ENCODE peak calls at places on chromosomes 7 and 10, in seven cellular contexts. M is HCT116, H is keratinocyte, E is NT2/D1, Z is PC-3, O is astrocyte, S is fibroblast of lung. K is an unnamed sample.

GRCh38 chr7:29523728-29524127 is 39.9 kb upstream of the PRR15 start:
- DNase-seq in E (no peak), S (no peak), M (no peak), H (no peak), O (no peak), Z (no peak), K (no peak)

GRCh38 chr10:68594405-68594804 is 34.3 kb downstream of the TET1 start:
- DNase-seq in M (peak), E (no peak), O (peak), Z (peak), S (peak), H (no peak), K (peak)

GRCh38 chr10:480928-481551 is 208.4 kb downstream of the DIP2C start:
- DNase-seq in Z (no peak), E (no peak), O (no peak), M (no peak), H (no peak), S (no peak), K (no peak)

GRCh38 chr7:158818325-158819213 is 10.7 kb downstream of the ESYT2 start:
- DNase-seq in H (peak), M (peak), S (peak), E (peak), O (peak), Z (peak), K (peak)

GRCh38 chr7:158802535-158803199 is 26.6 kb downstream of the ESYT2 start:
- DNase-seq in Z (peak), O (peak), M (no peak), S (peak), E (no peak), H (peak), K (peak)

GRCh38 chr7:112168915-112169314 is 37.3 kb downstream of the DOCK4 start:
- DNase-seq in S (no peak), E (no peak), H (no peak), Z (no peak), O (no peak), M (no peak), K (no peak)

GRCh38 chr10:69901022-69901421 is 99.3 kb downstream of the COL13A1 start:
- DNase-seq in Z (no peak), S (no peak), E (no peak), H (no peak), M (no peak), O (no peak), K (no peak)

GRCh38 chr10:847868-848267 is 83.6 kb downstream of the LARP4B start:
- DNase-seq in M (no peak), S (no peak), Z (no peak), H (no peak), E (no peak), O (no peak), K (no peak)

GRCh38 chr7:70060298-70061068 is 462.2 kb downstream of the AUTS2 start:
- DNase-seq in M (no peak), S (no peak), H (no peak), O (no peak), E (no peak), Z (no peak), K (no peak)

GRCh38 chr10:43208147-43209063 is 58.5 kb downstream of the RASGEF1A start:
- DNase-seq in S (no peak), H (no peak), M (no peak), O (no peak), E (no peak), Z (no peak), K (no peak)

GRCh38 chr10:43209064-43209455 is 57.8 kb downstream of the RASGEF1A start:
- DNase-seq in Z (no peak), E (no peak), S (no peak), H (no peak), M (no peak), O (no peak), K (no peak)

GRCh38 chr10:43210556-43210955 is 56.3 kb downstream of the RASGEF1A start:
- DNase-seq in H (no peak), M (no peak), O (no peak), Z (no peak), E (no peak), S (no peak), K (no peak)

GRCh38 chr10:43211030-43211429 is 55.8 kb downstream of the RASGEF1A start:
- DNase-seq in E (no peak), S (peak), O (peak), Z (peak), H (no peak), M (no peak), K (peak)

DNA sequence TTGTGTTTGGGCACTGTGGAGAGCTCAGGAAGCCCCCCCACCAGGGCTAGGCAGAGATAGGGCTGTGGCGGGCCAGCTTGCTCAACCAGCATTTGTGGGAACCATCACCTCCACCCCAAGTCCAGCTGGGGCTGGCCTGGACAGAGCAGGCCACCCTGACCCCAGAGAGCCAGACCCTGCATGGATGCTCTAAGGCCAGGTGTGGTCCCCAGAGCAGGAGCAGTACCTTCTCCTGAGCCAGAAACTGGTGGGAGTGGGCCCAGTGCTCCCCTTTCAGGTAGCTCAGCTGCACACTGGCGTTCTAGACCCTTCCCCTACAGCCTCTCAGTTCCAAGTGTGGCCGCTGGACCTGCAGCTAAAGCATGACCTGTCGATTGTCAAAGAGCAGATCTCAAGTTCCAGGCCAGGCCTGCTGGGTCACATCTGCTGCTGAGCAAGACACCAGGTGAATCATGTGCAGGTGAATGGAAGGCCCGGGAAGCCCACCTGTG is 57.2 kb downstream of the RASGEF1A start:
- DNase-seq in M (no peak), E (no peak), H (no peak), S (no peak), Z (no peak), O (no peak), K (no peak)
- H3K9ac ChIP-seq in M (no peak), E (no peak), H (no peak), S (no peak), Z (no peak), O (no peak), K (no peak)

GRCh38 chr7:105680505-105681187 is 99.4 kb upstream of the EFCAB10 start:
- DNase-seq in Z (no peak), O (no peak), S (no peak), E (no peak), M (no peak), H (no peak), K (no peak)

GRCh38 chr7:105675873-105676484 is 94.7 kb upstream of the EFCAB10 start:
- DNase-seq in O (no peak), Z (no peak), H (no peak), S (no peak), E (no peak), M (no peak), K (no peak)

GRCh38 chr7:105677395-105677701 is 96.1 kb upstream of the EFCAB10 start:
- DNase-seq in M (no peak), Z (no peak), S (no peak), O (no peak), H (no peak), E (no peak), K (no peak)

GRCh38 chr7:105677803-105678583 is 96.7 kb upstream of the EFCAB10 start:
- DNase-seq in H (no peak), Z (no peak), S (no peak), O (no peak), E (no peak), M (no peak), K (peak)

DNA sequence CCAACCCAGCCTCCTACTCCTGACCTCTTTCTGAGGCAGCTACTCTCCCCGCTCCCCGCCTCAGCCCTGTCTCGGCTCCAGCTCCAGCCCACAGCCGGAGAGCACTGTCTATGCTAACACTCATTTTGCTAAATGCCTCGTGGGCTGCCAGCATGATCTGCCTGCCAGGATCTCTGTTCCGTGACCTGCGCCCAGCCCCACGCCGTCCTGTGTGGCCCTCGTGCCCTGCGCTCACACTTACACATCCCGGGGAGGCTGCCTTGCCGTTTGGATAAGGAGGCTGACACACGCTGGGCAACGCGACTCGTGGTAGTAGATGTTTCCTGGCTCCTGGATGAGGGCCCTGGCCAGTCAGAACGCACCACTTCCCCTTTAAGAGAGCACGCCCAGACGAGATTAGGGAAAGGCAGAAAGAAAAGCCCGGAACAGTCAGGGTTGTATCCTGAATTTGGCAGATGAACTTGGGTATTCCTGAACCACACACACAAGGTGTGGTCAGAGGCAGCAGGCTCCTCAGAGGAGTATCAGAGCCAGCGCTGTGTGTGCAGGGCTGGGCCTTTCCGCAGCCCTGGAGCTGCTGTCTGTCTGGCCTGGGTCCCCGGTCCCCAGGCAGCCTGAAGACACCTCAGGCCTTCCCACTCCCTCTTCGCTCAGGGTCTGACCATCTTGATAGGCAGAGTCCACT is 97.7 kb upstream of the EFCAB10 start:
- DNase-seq in S (peak), H (peak), Z (peak), E (no peak), M (no peak), O (no peak), K (peak)
- H3K9ac ChIP-seq in S (peak), H (peak), Z (peak), E (no peak), M (no peak), O (no peak), K (peak)

DNA sequence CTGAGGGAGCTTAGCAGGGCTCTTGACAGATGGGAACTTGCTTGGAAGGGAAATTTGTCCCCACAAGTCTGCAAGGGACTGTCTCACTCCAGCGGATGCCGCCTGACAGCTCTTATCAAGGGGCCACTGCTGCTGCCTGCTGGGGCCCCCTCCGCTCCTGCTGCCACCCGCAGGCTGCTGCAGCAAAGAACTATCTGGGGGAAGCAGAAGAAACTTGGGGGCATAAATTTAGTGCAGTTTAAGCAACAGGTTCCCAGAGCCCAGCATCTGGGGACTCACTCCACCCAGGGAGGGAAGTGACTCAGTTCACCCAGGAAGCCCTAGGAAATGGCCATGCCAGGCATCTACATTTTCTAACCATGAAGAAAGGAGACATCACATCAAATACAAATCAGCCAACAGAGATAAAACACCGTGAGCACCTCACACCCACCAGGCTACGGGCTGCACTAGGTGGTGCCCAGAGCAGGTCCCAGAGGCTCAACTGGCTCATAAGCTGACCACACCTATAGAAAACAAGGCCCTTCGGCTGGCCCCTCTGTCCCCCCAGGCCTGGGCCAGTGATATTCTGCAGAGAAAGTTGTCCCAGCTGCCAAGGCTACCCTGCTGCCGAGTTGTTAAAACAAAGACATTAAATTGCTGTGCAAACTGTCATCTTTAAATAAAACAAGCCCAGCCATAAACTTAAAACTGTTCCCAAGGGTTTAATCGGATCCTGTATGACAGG is 3.7 kb downstream of the RGS10 start:
- DNase-seq in E (no peak), O (no peak), H (no peak), M (no peak), S (no peak), Z (peak), K (peak)
- H3K9ac ChIP-seq in E (no peak), O (peak), H (peak), M (no peak), S (no peak), Z (peak), K (no peak)

GRCh38 chr7:135168001-135168400 is 2.5 kb downstream of the CYREN start:
- DNase-seq in O (no peak), M (no peak), H (no peak), Z (no peak), S (no peak), E (no peak), K (peak)

GRCh38 chr7:135164357-135165021 is 6.0 kb downstream of the CYREN start:
- DNase-seq in H (no peak), E (no peak), Z (no peak), O (no peak), S (no peak), M (no peak), K (peak)

GRCh38 chr7:135167360-135167759 is 3.1 kb downstream of the CYREN start:
- DNase-seq in O (no peak), E (no peak), H (no peak), S (no peak), Z (no peak), M (no peak), K (no peak)

GRCh38 chr7:135165862-135166261 is 4.6 kb downstream of the CYREN start:
- DNase-seq in E (no peak), M (no peak), O (no peak), H (no peak), Z (no peak), S (no peak), K (no peak)

DNA sequence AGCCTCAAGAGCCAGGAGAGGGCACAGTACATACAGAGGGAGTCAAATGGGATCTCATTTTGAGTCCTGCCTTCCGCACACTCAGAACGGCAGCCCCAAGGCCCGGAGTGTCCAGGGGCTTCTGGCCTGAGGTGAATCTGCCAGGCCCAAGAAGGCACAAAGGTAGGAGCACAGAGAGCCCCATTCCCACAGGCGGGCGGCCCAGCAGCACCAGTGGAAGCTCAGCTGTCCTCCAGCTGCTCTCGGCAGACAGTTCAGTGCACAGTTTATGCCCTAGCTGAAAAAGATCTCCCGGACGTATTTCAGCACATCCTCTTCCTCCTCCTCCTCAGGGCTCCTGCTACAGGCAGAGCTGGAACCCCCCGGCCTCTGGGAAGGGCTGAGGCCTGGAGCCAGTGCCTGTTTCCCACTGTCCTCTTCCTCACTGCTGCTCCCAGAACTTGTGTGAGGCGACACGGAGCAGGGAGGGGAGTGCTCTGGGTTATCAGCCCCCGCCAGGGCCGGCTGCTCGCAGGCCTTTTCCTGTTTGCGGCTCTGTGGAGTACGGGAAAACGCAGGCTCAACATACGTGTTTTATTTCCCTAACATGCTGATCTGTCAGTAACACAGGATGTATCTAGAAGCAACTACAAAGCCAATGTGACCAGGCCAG is 4.0 kb downstream of the CYREN start:
- DNase-seq in H (no peak), O (no peak), Z (no peak), S (no peak), M (no peak), E (no peak), K (no peak)
- H3K9ac ChIP-seq in H (no peak), O (no peak), Z (no peak), S (no peak), M (no peak), E (no peak), K (no peak)

DNA sequence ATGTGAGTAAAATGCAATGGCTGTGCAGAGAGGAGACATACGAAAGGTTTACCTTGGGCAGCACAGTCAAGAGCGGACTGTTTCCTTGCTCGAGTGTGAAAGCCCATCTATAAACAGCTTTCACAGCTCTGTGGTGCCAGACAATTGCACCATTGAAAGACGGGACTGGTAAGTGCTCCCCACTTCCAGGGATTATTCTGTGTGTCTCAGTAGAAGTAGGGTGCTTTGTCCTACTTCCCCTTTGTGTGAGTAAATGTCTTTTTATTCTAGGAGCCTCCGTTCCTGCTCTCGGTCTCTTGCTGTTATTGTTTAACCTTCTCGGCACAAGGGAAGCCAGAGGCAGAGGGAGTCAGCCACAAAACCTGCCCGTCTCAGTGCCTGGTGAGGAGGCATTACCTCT is 77.8 kb upstream of the KAT6B start:
- DNase-seq in M (no peak), E (no peak), Z (no peak), S (no peak), H (no peak), O (no peak), K (no peak)
- H3K9ac ChIP-seq in M (no peak), E (no peak), Z (no peak), S (no peak), H (no peak), O (no peak), K (no peak)